ENCODE peak calls at places on chromosomes 7 and 10, in six cellular contexts. One of them, this sample, is unnamed.

GRCh38 chr10:69714572-69714971 is 84.5 kb downstream of the FAM241B start:
- DNase-seq in IMR-90: no peak
- DNase-seq in lower leg skin: peak
- DNase-seq in HepG2: no peak
- DNase-seq in Peyer's patch: no peak
- DNase-seq in adrenal gland: no peak
- DNase-seq in this sample: no peak

GRCh38 chr7:155860840-155861479 is 48.7 kb upstream of the SHH start:
- DNase-seq in IMR-90: peak
- DNase-seq in lower leg skin: peak
- DNase-seq in HepG2: no peak
- DNase-seq in Peyer's patch: peak
- DNase-seq in adrenal gland: peak
- DNase-seq in this sample: no peak

GRCh38 chr10:116264296-116264695 is 8.7 kb downstream of the GFRA1 start:
- DNase-seq in IMR-90: no peak
- DNase-seq in lower leg skin: no peak
- DNase-seq in HepG2: no peak
- DNase-seq in Peyer's patch: no peak
- DNase-seq in adrenal gland: no peak
- DNase-seq in this sample: no peak

GRCh38 chr10:46216003-46216634 is 70.7 kb upstream of the ANTXRL start:
- DNase-seq in IMR-90: no peak
- DNase-seq in lower leg skin: peak
- DNase-seq in HepG2: no peak
- DNase-seq in Peyer's patch: no peak
- DNase-seq in adrenal gland: no peak
- DNase-seq in this sample: no peak

GRCh38 chr7:155660059-155660757 is 15.7 kb downstream of the RBM33 start:
- DNase-seq in IMR-90: peak
- DNase-seq in lower leg skin: no peak
- DNase-seq in HepG2: no peak
- DNase-seq in Peyer's patch: no peak
- DNase-seq in adrenal gland: no peak
- DNase-seq in this sample: no peak

GRCh38 chr7:18610331-18610948 is 114.9 kb downstream of the HDAC9 start:
- DNase-seq in IMR-90: peak
- DNase-seq in lower leg skin: no peak
- DNase-seq in HepG2: peak
- DNase-seq in Peyer's patch: no peak
- DNase-seq in adrenal gland: no peak
- DNase-seq in this sample: no peak

GRCh38 chr7:34454381-34454780 is 203.6 kb upstream of the NPSR1 start:
- DNase-seq in IMR-90: no peak
- DNase-seq in lower leg skin: no peak
- DNase-seq in HepG2: peak
- DNase-seq in Peyer's patch: no peak
- DNase-seq in adrenal gland: no peak
- DNase-seq in this sample: no peak

GRCh38 chr10:117161386-117162033 is 23.4 kb upstream of the VAX1 start:
- DNase-seq in IMR-90: no peak
- DNase-seq in lower leg skin: no peak
- DNase-seq in HepG2: no peak
- DNase-seq in Peyer's patch: no peak
- DNase-seq in adrenal gland: no peak
- DNase-seq in this sample: no peak

GRCh38 chr7:121313793-121314676 is 14.8 kb upstream of the WNT16 start:
- DNase-seq in IMR-90: no peak
- DNase-seq in lower leg skin: no peak
- DNase-seq in HepG2: no peak
- DNase-seq in Peyer's patch: no peak
- DNase-seq in adrenal gland: no peak
- DNase-seq in this sample: no peak

GRCh38 chr10:108783897-108784296 is 1139.4 kb downstream of the XPNPEP1 start:
- DNase-seq in IMR-90: peak
- DNase-seq in lower leg skin: no peak
- DNase-seq in HepG2: peak
- DNase-seq in Peyer's patch: peak
- DNase-seq in adrenal gland: no peak
- DNase-seq in this sample: no peak

GRCh38 chr7:136677456-136678365 is 190.7 kb upstream of the CHRM2 start:
- DNase-seq in IMR-90: peak
- DNase-seq in lower leg skin: no peak
- DNase-seq in HepG2: no peak
- DNase-seq in Peyer's patch: no peak
- DNase-seq in adrenal gland: no peak
- DNase-seq in this sample: no peak

GRCh38 chr7:46619723-46620310 is 698.7 kb upstream of the IGFBP3 start:
- DNase-seq in IMR-90: no peak
- DNase-seq in lower leg skin: no peak
- DNase-seq in HepG2: no peak
- DNase-seq in Peyer's patch: no peak
- DNase-seq in adrenal gland: no peak
- DNase-seq in this sample: no peak

GRCh38 chr7:112481833-112482669 is 1.3 kb downstream of the LSMEM1 start:
- DNase-seq in IMR-90: peak
- DNase-seq in lower leg skin: no peak
- DNase-seq in HepG2: no peak
- DNase-seq in Peyer's patch: no peak
- DNase-seq in adrenal gland: peak
- DNase-seq in this sample: no peak

GRCh38 chr7:22350466-22351328 is 6.3 kb downstream of the RAPGEF5 start:
- DNase-seq in IMR-90: peak
- DNase-seq in lower leg skin: no peak
- DNase-seq in HepG2: peak
- DNase-seq in Peyer's patch: peak
- DNase-seq in adrenal gland: peak
- DNase-seq in this sample: no peak

GRCh38 chr10:120727001-120727400 is 124.2 kb upstream of the WDR11 start:
- DNase-seq in IMR-90: no peak
- DNase-seq in lower leg skin: no peak
- DNase-seq in HepG2: no peak
- DNase-seq in Peyer's patch: no peak
- DNase-seq in adrenal gland: no peak
- DNase-seq in this sample: no peak

GRCh38 chr10:70462349-70462984 is 16.1 kb upstream of the PALD1 start:
- DNase-seq in IMR-90: no peak
- DNase-seq in lower leg skin: no peak
- DNase-seq in HepG2: no peak
- DNase-seq in Peyer's patch: no peak
- DNase-seq in adrenal gland: peak
- DNase-seq in this sample: peak

GRCh38 chr7:2540641-2541051 is 14.7 kb downstream of the BRAT1 start:
- DNase-seq in IMR-90: no peak
- DNase-seq in lower leg skin: no peak
- DNase-seq in HepG2: no peak
- DNase-seq in Peyer's patch: peak
- DNase-seq in adrenal gland: no peak
- DNase-seq in this sample: no peak

GRCh38 chr10:97718659-97719142 is 5.2 kb downstream of the MARVELD1 start:
- DNase-seq in IMR-90: no peak
- DNase-seq in lower leg skin: peak
- DNase-seq in HepG2: peak
- DNase-seq in Peyer's patch: peak
- DNase-seq in adrenal gland: peak
- DNase-seq in this sample: peak
- TF ChIP-seq POLR2A in IMR-90: no peak
- TF ChIP-seq POLR2A in lower leg skin: no peak
- TF ChIP-seq POLR2A in HepG2: no peak
- TF ChIP-seq POLR2A in Peyer's patch: peak
- TF ChIP-seq POLR2A in adrenal gland: no peak
- TF ChIP-seq POLR2A in this sample: no peak

GRCh38 chr10:88996927-88997326 is 6.3 kb downstream of the FAS start:
- DNase-seq in IMR-90: no peak
- DNase-seq in lower leg skin: no peak
- DNase-seq in HepG2: no peak
- DNase-seq in Peyer's patch: no peak
- DNase-seq in adrenal gland: no peak
- DNase-seq in this sample: no peak

GRCh38 chr10:89002234-89002978 is 11.8 kb downstream of the FAS start:
- DNase-seq in IMR-90: no peak
- DNase-seq in lower leg skin: no peak
- DNase-seq in HepG2: no peak
- DNase-seq in Peyer's patch: no peak
- DNase-seq in adrenal gland: no peak
- DNase-seq in this sample: no peak

GRCh38 chr10:89001024-89001423 is 10.4 kb downstream of the FAS start:
- DNase-seq in IMR-90: no peak
- DNase-seq in lower leg skin: no peak
- DNase-seq in HepG2: no peak
- DNase-seq in Peyer's patch: no peak
- DNase-seq in adrenal gland: no peak
- DNase-seq in this sample: no peak

GRCh38 chr10:89001428-89002072 is 11.0 kb downstream of the FAS start:
- DNase-seq in IMR-90: peak
- DNase-seq in lower leg skin: no peak
- DNase-seq in HepG2: no peak
- DNase-seq in Peyer's patch: no peak
- DNase-seq in adrenal gland: no peak
- DNase-seq in this sample: no peak

GRCh38 chr10:88999629-89000028 is 9.0 kb downstream of the FAS start:
- DNase-seq in IMR-90: peak
- DNase-seq in lower leg skin: no peak
- DNase-seq in HepG2: no peak
- DNase-seq in Peyer's patch: no peak
- DNase-seq in adrenal gland: no peak
- DNase-seq in this sample: no peak
- H3K4me3 ChIP-seq in IMR-90: no peak
- H3K4me3 ChIP-seq in lower leg skin: no peak
- H3K4me3 ChIP-seq in HepG2: no peak
- H3K4me3 ChIP-seq in Peyer's patch: no peak
- H3K4me3 ChIP-seq in adrenal gland: no peak
- H3K4me3 ChIP-seq in this sample: peak

GRCh38 chr7:130895006-130895750 is 161.2 kb upstream of the KLF14 start:
- DNase-seq in IMR-90: no peak
- DNase-seq in lower leg skin: no peak
- DNase-seq in HepG2: no peak
- DNase-seq in Peyer's patch: no peak
- DNase-seq in adrenal gland: no peak
- DNase-seq in this sample: no peak

GRCh38 chr7:130899071-130899451 is 165.1 kb upstream of the KLF14 start:
- DNase-seq in IMR-90: no peak
- DNase-seq in lower leg skin: no peak
- DNase-seq in HepG2: no peak
- DNase-seq in Peyer's patch: no peak
- DNase-seq in adrenal gland: no peak
- DNase-seq in this sample: no peak

GRCh38 chr7:130896051-130896881 is 162.3 kb upstream of the KLF14 start:
- DNase-seq in IMR-90: peak
- DNase-seq in lower leg skin: no peak
- DNase-seq in HepG2: no peak
- DNase-seq in Peyer's patch: no peak
- DNase-seq in adrenal gland: no peak
- DNase-seq in this sample: no peak

GRCh38 chr7:130897515-130898419 is 163.8 kb upstream of the KLF14 start:
- DNase-seq in IMR-90: no peak
- DNase-seq in lower leg skin: no peak
- DNase-seq in HepG2: no peak
- DNase-seq in Peyer's patch: no peak
- DNase-seq in adrenal gland: no peak
- DNase-seq in this sample: no peak

DNA sequence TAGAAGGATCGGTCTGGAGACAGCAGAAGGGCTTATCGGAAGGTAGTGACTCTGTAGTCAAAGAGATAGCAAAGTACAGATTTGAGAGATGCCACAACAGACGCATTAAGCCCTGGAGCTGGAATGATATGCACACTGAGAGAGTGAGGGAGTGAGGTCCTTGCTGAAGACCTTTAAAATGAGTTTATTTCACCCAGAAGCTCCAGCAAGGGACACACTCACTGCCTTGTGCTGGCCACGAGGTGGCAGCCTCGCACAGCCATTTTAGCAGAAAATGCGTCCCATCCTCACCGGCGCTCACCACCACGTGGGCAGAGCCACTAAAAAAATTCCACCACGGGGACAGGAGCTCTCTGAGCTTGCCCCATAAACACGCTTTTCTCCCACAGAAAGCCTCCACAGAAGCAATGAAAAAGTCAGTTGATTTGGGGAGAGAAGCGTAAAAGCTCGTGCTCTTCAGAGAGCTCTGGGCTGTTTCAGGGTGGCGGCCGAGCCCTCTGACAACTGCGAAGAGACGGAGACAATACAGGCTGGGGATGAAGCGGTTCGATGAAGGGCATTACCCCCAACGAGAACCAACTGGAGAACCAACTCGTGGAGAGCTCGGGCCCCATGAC is 163.0 kb upstream of the KLF14 start:
- DNase-seq in IMR-90: peak
- DNase-seq in lower leg skin: peak
- DNase-seq in HepG2: peak
- DNase-seq in Peyer's patch: peak
- DNase-seq in adrenal gland: peak
- DNase-seq in this sample: no peak
- TF ChIP-seq POLR2A in IMR-90: no peak
- TF ChIP-seq POLR2A in lower leg skin: no peak
- TF ChIP-seq POLR2A in HepG2: no peak
- TF ChIP-seq POLR2A in Peyer's patch: no peak
- TF ChIP-seq POLR2A in adrenal gland: no peak
- TF ChIP-seq POLR2A in this sample: peak

GRCh38 chr7:128868624-128869137 is 6.0 kb downstream of the ATP6V1F start:
- DNase-seq in IMR-90: no peak
- DNase-seq in lower leg skin: no peak
- DNase-seq in HepG2: no peak
- DNase-seq in Peyer's patch: no peak
- DNase-seq in adrenal gland: no peak
- DNase-seq in this sample: no peak
- H3K4me3 ChIP-seq in IMR-90: no peak
- H3K4me3 ChIP-seq in lower leg skin: no peak
- H3K4me3 ChIP-seq in HepG2: peak
- H3K4me3 ChIP-seq in Peyer's patch: peak
- H3K4me3 ChIP-seq in adrenal gland: no peak
- H3K4me3 ChIP-seq in this sample: peak

GRCh38 chr10:12707461-12708185 is 293.9 kb downstream of the CCDC3 start:
- DNase-seq in IMR-90: peak
- DNase-seq in lower leg skin: no peak
- DNase-seq in HepG2: peak
- DNase-seq in Peyer's patch: no peak
- DNase-seq in adrenal gland: peak
- DNase-seq in this sample: no peak
- TF ChIP-seq POLR2A in IMR-90: peak
- TF ChIP-seq POLR2A in lower leg skin: no peak
- TF ChIP-seq POLR2A in HepG2: no peak
- TF ChIP-seq POLR2A in Peyer's patch: no peak
- TF ChIP-seq POLR2A in adrenal gland: no peak
- TF ChIP-seq POLR2A in this sample: no peak

This sample was measured in tibial nerve.